ENCODE peak calls at places on chromosomes 11 and 22, in four cellular contexts. J, I, N and V are unnamed samples.

GRCh38 chr22:24968066-24968561 is 15.6 kb downstream of the KIAA1671 start:
- DNase-seq in J (no peak), I (no peak), N (no peak), V (peak)

GRCh38 chr22:32986773-32987050 is 71.5 kb downstream of the SYN3 start:
- DNase-seq in J (no peak), I (no peak), N (no peak), V (no peak)

GRCh38 chr11:444397-445144 is 2.8 kb upstream of the ANO9 start:
- DNase-seq in J (no peak), I (peak), N (no peak), V (peak)

GRCh38 chr11:95821640-95822039 is 31.3 kb downstream of the CEP57 start:
- DNase-seq in J (no peak), I (peak), N (no peak), V (peak)

GRCh38 chr11:70618471-70619101 is 220.3 kb downstream of the CTTN start:
- DNase-seq in J (no peak), I (no peak), N (no peak), V (no peak)

GRCh38 chr11:101010899-101011298 is 118.7 kb downstream of the PGR start:
- DNase-seq in J (no peak), I (peak), N (no peak), V (no peak)

GRCh38 chr11:8779732-8780131 is 97.1 kb downstream of the RPL27A start:
- DNase-seq in J (no peak), I (no peak), N (no peak), V (no peak)

GRCh38 chr11:62104816-62105610 is 18.8 kb upstream of the INCENP start:
- DNase-seq in J (no peak), I (peak), N (no peak), V (no peak)

GRCh38 chr11:35981581-35981980 is 37.7 kb downstream of the LDLRAD3 start:
- DNase-seq in J (no peak), I (no peak), N (no peak), V (no peak)

GRCh38 chr11:69511358-69512015 is 30.0 kb downstream of the LINC01488 start:
- DNase-seq in J (no peak), I (peak), N (no peak), V (no peak)

GRCh38 chr11:112504056-112504455 is 243.4 kb upstream of the PLET1 start:
- DNase-seq in J (no peak), I (no peak), N (no peak), V (peak)

GRCh38 chr11:20131744-20132666 is 28.3 kb downstream of the DBX1 start:
- DNase-seq in J (peak), I (peak), N (no peak), V (peak)

GRCh38 chr11:116723511-116723910 is 49.3 kb downstream of the BUD13 start:
- DNase-seq in J (no peak), I (no peak), N (no peak), V (no peak)

GRCh38 chr11:94760296-94760695 is 7.9 kb upstream of the AMOTL1 start:
- DNase-seq in J (no peak), I (no peak), N (no peak), V (no peak)

GRCh38 chr11:99419991-99420390 is 399.2 kb downstream of the CNTN5 start:
- DNase-seq in J (no peak), I (peak), N (no peak), V (peak)

GRCh38 chr22:17945156-17945850 is 79.1 kb downstream of the MICAL3 start:
- DNase-seq in J (no peak), I (no peak), N (no peak), V (no peak)

GRCh38 chr11:36398261-36398953 is 102.3 kb downstream of the PRR5L start:
- DNase-seq in J (no peak), I (no peak), N (no peak), V (peak)

GRCh38 chr22:37316875-37317371 is 34.6 kb downstream of the CYTH4 start:
- DNase-seq in J (peak), I (peak), N (no peak), V (peak)

GRCh38 chr11:17692006-17692405 is 27.4 kb upstream of the MYOD1 start:
- DNase-seq in J (no peak), I (no peak), N (no peak), V (no peak)

GRCh38 chr11:124080319-124081001 is 34.8 kb upstream of the VWA5A start:
- DNase-seq in J (no peak), I (no peak), N (no peak), V (peak)

GRCh38 chr11:65078151-65078550 is 5.7 kb downstream of the CDCA5 start:
- DNase-seq in J (peak), I (peak), N (no peak), V (peak)

GRCh38 chr11:12134239-12134590 is 23.8 kb downstream of the MICAL2 start:
- DNase-seq in J (no peak), I (no peak), N (no peak), V (no peak)

GRCh38 chr22:35540600-35541253 is at the start of gene RASD2:
- DNase-seq in J (no peak), I (no peak), N (no peak), V (peak)

GRCh38 chr22:35539910-35540599 is 576 bp upstream of the RASD2 start:
- DNase-seq in J (peak), I (no peak), N (no peak), V (peak)

GRCh38 chr22:35538801-35539321 is 1.8 kb upstream of the RASD2 start:
- DNase-seq in J (no peak), I (no peak), N (no peak), V (peak)

GRCh38 chr22:35541254-35541748 is 670 bp downstream of the RASD2 start:
- DNase-seq in J (no peak), I (no peak), N (no peak), V (peak)

DNA sequence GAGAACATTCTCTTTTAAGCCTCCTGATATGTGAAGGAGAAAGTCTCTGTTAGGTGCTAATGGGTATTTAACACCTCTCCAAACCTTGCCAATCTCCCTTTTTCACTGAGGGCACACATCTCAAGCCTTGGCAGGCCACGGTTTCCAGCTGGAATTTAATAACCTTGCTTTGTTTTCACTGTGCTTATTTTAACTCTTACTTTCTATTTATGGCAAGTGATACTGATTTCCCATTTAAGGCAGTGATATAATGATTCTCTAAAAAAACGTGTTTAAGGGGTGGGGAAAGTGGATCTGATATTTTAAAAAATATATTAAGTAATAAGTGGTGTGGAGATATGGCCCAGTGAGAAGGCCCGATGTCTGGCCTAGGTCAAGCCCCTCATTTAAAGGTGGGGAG is 1.1 kb upstream of the RASD2 start:
- DNase-seq in J (no peak), I (no peak), N (no peak), V (no peak)
- H3K4me3 ChIP-seq in J (no peak), I (no peak), N (no peak), V (peak)

GRCh38 chr22:28440517-28441366 is 238.9 kb downstream of the TTC28 start:
- DNase-seq in J (no peak), I (peak), N (no peak), V (no peak)
- H3K4me3 ChIP-seq in J (no peak), I (no peak), N (no peak), V (no peak)

DNA sequence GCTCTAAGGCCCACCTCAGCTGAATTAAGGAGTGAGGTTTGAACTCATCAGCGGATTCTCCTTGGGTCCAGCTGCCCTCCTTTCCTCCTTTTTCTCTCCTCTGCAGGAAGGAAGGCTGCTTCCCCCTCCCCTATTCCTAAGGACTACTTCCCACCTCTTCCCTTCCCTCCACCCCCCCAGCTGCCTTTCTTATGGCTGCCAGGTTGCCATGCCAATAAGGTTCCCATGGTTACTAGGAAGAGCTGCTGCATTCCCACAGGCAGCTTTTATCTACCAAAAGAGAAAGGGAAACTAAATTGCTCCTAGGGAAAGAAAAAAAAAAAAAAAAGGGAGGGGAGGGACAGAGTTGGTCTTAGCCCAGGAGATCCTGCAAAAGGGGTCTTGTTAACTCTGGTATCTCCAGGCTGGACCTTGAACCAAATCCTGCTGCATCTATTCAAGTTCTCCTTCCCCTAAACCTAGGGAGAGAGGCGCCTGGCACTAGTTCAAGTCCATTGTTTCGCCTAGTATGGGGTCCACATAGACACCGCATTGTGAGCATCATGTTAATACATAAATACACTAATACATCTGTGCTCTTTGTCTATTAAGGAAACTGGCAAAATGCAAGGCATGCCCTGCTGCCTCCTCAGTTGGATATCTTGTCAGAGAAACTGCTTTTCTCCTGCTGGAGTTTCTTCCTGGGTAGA is 21.2 kb upstream of the FEZ1 start:
- DNase-seq in J (no peak), I (peak), N (no peak), V (no peak)
- H3K4me3 ChIP-seq in J (no peak), I (no peak), N (no peak), V (no peak)

GRCh38 chr11:30489513-30489912 is 96.6 kb downstream of the MPPED2 start:
- DNase-seq in J (no peak), I (no peak), N (no peak), V (no peak)

GRCh38 chr11:30487200-30487898 is 98.8 kb downstream of the MPPED2 start:
- DNase-seq in J (no peak), I (no peak), N (no peak), V (peak)

GRCh38 chr11:30485222-30485621 is 100.9 kb downstream of the MPPED2 start:
- DNase-seq in J (no peak), I (no peak), N (no peak), V (no peak)

GRCh38 chr11:30489076-30489475 is 97.1 kb downstream of the MPPED2 start:
- DNase-seq in J (no peak), I (no peak), N (no peak), V (no peak)

GRCh38 chr11:30488304-30488998 is 97.7 kb downstream of the MPPED2 start:
- DNase-seq in J (no peak), I (no peak), N (no peak), V (peak)
- H3K4me3 ChIP-seq in J (no peak), I (no peak), N (no peak), V (no peak)

DNA sequence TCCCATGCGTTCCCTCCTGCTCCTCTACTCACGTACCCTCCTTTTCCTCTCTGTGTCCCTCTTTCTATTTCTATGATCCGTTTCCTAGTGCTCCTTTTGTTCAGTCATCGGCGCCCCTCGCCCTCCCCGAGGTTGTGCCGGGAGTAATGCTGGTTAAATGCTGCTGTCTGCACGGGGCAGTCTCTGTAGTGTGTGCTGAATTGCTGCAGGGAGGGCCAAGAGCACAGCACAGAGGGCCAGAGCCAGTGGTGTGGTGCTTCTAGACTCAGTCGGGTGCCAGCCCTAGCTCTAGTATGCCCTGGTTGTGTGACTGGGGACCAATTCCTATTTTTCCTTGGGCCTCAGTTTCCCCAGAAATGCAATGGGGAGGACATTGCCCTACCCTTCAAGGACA is 98.3 kb downstream of the PKNOX2 start:
- DNase-seq in J (no peak), I (no peak), N (no peak), V (no peak)
- H3K4me3 ChIP-seq in J (no peak), I (no peak), N (no peak), V (no peak)

DNA sequence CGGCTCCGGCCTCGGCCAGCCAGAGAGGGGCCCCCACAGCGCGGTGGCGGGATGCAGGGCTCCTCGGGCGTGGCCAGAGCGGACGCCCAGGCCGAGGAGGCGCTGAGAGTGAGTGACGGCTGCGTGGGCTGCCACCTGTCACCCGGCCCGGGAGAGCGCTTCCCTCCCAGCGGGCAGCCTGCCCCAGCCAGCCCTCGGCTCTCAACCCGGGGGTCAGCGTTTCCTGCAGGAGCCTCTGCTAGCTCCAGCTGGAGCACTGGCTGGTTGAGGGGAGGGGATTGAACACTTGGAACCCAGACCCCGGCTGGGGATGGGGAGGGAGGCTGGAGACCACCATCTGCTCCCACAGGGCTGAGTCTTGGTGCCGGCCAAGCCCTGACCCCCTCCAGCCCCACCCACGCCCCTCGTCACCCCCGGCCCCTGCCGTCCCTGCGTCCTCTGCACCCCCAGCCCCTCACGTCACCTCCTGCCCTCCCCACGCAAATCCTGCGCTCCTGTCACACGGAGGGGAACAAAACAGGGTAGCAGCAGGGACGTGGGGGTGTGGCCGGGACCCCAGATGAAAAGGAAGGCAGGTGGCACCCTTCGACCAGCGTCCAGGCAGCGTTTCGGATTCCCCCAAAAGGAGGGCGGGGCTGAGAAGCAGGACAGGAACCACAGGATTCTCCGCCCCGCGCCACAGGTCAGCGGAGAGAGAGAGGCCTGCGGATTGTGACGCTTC is 156.9 kb downstream of the BRD1 start:
- DNase-seq in J (no peak), I (no peak), N (no peak), V (no peak)
- H3K4me3 ChIP-seq in J (peak), I (no peak), N (no peak), V (no peak)

DNA sequence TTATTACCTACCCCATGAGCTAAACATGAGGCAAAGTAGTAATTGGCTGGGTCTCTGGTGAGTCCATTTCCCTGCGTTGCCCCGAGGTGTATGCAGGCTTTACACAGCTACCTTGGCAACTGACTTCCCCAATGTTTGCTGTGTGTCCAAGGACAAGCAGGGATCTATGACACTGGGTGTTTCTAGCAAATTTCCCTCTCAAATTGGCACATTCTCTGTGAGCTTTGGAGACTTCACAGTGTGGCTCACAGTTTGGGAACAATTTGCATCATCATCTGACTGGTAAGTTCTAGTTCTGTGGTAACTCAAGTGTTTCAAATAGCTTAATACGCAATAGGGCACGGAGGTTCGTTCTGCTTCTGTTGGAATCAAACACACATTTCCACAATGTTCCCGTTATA is 12.5 kb downstream of the NNMT start:
- DNase-seq in J (no peak), I (peak), N (no peak), V (no peak)
- H3K4me3 ChIP-seq in J (no peak), I (no peak), N (no peak), V (no peak)

GRCh38 chr11:72592698-72593097 is 81.5 kb downstream of the PDE2A start:
- DNase-seq in J (no peak), I (no peak), N (no peak), V (no peak)
- H3K4me3 ChIP-seq in J (no peak), I (no peak), N (no peak), V (no peak)